ENCODE peak calls at places on chromosomes 3 and 15, in four cellular contexts. E, I, M and W are unnamed samples.

GRCh38 chr3:128430276-128430675 is 36.4 kb downstream of the DNAJB8 start:
- DNase-seq in E (no peak), I (no peak), M (no peak), W (no peak)

GRCh38 chr15:45138814-45139765 is 9.3 kb downstream of the DUOX1 start:
- DNase-seq in E (no peak), I (no peak), M (peak; percentile 62), W (no peak)

GRCh38 chr3:39668420-39668819 is 141.0 kb upstream of the MYRIP start:
- DNase-seq in E (peak; percentile 38), I (no peak), M (no peak), W (peak; percentile 17)

GRCh38 chr3:24945575-24945974 is 450.9 kb upstream of the THRB start:
- DNase-seq in E (no peak), I (no peak), M (no peak), W (no peak)

GRCh38 chr3:61561374-61562041 is at the start of gene PTPRG:
- DNase-seq in E (peak; percentile 94), I (peak; percentile 89), M (peak; percentile 95), W (peak; percentile 93)

GRCh38 chr3:100042144-100042543 is 72.2 kb downstream of the FILIP1L start:
- DNase-seq in E (peak; percentile 93), I (no peak), M (no peak), W (no peak)

GRCh38 chr3:55474213-55474632 is 12.9 kb downstream of the WNT5A start:
- DNase-seq in E (no peak), I (no peak), M (no peak), W (no peak)

GRCh38 chr3:127754411-127755304 is 67.7 kb downstream of the MGLL start:
- DNase-seq in E (no peak), I (no peak), M (no peak), W (no peak)

GRCh38 chr15:70362350-70362749 is 264.6 kb upstream of the TLE3 start:
- DNase-seq in E (no peak), I (no peak), M (peak; percentile 10), W (no peak)

GRCh38 chr3:186209810-186210752 is 101.2 kb upstream of the ETV5 start:
- DNase-seq in E (peak; percentile 72), I (peak; percentile 54), M (no peak), W (peak; percentile 82)

GRCh38 chr15:48580736-48581135 is 64.8 kb downstream of the FBN1 start:
- DNase-seq in E (no peak), I (no peak), M (no peak), W (no peak)

GRCh38 chr15:48578965-48579364 is 66.5 kb downstream of the FBN1 start:
- DNase-seq in E (no peak), I (no peak), M (no peak), W (no peak)

GRCh38 chr15:48582472-48583235 is 62.9 kb downstream of the FBN1 start:
- DNase-seq in E (peak; percentile 83), I (no peak), M (no peak), W (no peak)

GRCh38 chr15:48581221-48581620 is 64.3 kb downstream of the FBN1 start:
- DNase-seq in E (no peak), I (no peak), M (no peak), W (no peak)

GRCh38 chr15:48579945-48580671 is 65.4 kb downstream of the FBN1 start:
- DNase-seq in E (peak; percentile 27), I (no peak), M (no peak), W (no peak)
- H3K4me3 ChIP-seq in E (no peak overlapping the region), I (no peak overlapping the region), M (no peak overlapping the region), W (no peak overlapping the region)

GRCh38 chr15:51884041-51884440 is 54.6 kb downstream of the TMOD3 start:
- DNase-seq in E (no peak), I (no peak), M (no peak), W (no peak)

GRCh38 chr15:51884517-51885236 is 55.2 kb downstream of the TMOD3 start:
- DNase-seq in E (peak; percentile 49), I (no peak), M (no peak), W (no peak)

GRCh38 chr15:51889486-51889885 is 60.0 kb downstream of the TMOD3 start:
- DNase-seq in E (no peak), I (no peak), M (no peak), W (no peak)

GRCh38 chr15:51887887-51888592 is 58.6 kb downstream of the TMOD3 start:
- DNase-seq in E (no peak), I (no peak), M (no peak), W (no peak)

GRCh38 chr15:51888593-51889195 is 59.2 kb downstream of the TMOD3 start:
- DNase-seq in E (peak; percentile 31), I (no peak), M (no peak), W (no peak)
- H3K36me3 ChIP-seq in E (peaks cover 9% of the 10 kb centered on the region), I (peaks cover 34% of the 10 kb centered on the region), M (no peaks in the 10 kb centered on the region), W (no peaks in the 10 kb centered on the region)

GRCh38 chr3:123329636-123330340 is 119.1 kb downstream of the ADCY5 start:
- DNase-seq in E (no peak), I (peak; percentile 48), M (peak; percentile 58), W (peak; percentile 56)
- H3K4me3 ChIP-seq in E (no peak overlapping the region), I (no peak overlapping the region), M (no peak overlapping the region), W (no peak overlapping the region)

DNA sequence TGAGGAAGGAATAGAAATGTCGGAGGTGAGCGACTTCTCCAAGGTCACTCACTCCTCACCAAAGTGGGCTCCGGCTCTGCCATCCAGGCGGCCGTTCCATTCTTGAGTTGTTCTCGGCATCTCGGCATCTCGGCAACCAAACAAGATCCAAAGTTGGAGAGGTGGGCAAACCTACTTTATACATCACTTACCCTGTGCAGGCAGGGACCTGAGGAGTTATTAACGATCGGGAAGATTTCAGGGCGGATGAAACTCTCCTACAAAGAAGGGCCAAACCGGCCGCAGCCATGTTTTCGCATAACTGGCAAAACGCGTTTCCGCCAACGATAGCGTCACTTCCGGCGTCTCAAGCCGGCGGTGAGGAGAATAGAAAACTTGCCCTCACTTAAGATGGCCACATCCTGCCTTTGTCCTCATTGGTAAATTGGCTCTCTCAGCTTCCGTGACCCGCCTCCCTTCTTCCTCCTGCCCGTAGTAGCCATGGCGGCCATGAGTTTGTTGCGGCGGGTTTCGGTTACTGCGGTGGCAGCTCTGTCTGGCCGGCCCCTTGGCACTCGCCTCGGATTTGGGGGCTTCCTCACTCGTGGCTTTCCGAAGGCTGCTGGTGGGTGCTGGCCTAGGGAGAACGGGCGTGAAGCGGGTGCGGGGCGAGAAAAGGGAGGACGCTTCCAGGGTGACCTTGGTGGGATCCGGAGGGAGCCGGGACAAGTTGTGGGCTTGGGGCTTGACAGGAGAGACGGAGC is at the start of the genes MRPL47 and NDUFB5:
- DNase-seq in E (peak; percentile 97), I (peak; percentile 92), M (peak; percentile 97), W (peak; percentile 91)
- H3K36me3 ChIP-seq in E (peaks cover 14% of the 10 kb centered on the region), I (peaks cover 30% of the 10 kb centered on the region), M (no peaks in the 10 kb centered on the region), W (no peaks in the 10 kb centered on the region)

GRCh38 chr15:49494842-49495241 is 71.8 kb downstream of the FGF7 start:
- DNase-seq in E (no peak), I (no peak), M (no peak), W (no peak)
- H3K4me3 ChIP-seq in E (no peak overlapping the region), I (no peak overlapping the region), M (no peak overlapping the region), W (no peak overlapping the region)

DNA sequence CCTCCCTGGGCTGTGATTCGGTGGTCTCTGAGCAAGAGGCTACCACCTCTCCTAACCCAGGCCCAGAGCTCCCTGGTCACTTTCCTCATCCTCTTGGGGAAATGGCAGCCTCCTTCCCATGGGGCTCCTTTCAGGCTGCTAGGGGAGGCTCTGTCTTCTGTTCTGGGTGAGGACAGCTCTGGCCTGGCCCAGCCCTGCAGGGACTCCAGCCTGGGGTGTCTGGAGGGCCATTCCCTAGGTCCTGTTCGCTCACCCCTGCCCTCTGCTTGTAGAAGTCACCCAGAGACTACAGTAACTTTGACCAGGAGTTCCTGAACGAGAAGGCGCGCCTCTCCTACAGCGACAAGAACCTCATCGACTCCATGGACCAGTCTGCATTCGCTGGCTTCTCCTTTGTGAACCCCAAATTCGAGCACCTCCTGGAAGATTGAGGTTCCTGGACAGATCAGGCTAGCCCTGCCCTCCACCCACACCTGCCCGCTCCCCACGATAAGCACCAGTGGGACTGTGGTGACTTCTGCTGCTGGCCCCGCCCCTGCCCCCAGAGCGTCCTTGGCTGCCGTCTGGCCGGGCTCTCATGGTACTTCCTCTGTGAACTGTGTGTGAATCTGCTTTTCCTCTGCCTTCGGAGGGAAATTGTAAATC is 30.9 kb downstream of the PRKCD start:
- DNase-seq in E (no peak), I (no peak), M (peak; percentile 64), W (peak; percentile 77)
- H3K36me3 ChIP-seq in E (peaks cover 16% of the 10 kb centered on the region), I (peaks cover 57% of the 10 kb centered on the region), M (peaks cover 8% of the 10 kb centered on the region), W (peaks cover 24% of the 10 kb centered on the region)